ENCODE peak calls at places on chromosomes 11 and 22, in six cellular contexts. B is keratinocyte, D is GM12865, G is fibroblast of villous mesenchyme, Y is fibroblast of lung, H is thyroid gland. K is an unnamed sample.

GRCh38 chr11:34978236-34979191 is 62.1 kb downstream of the PDHX start:
- DNase-seq in B (no peak), D (no peak), G (no peak), Y (no peak), H (no peak), K (no peak)

GRCh38 chr11:119745776-119746535 is 17.0 kb upstream of the NECTIN1 start:
- DNase-seq in B (no peak), D (no peak), G (no peak), Y (no peak), H (no peak), K (no peak)

GRCh38 chr22:50173221-50173982 is 2.9 kb downstream of the PANX2 start:
- DNase-seq in B (no peak), D (peak; percentile 41), G (no peak), Y (no peak), H (no peak), K (no peak)

GRCh38 chr11:93196816-93197382 is 892 bp downstream of the SLC36A4 start:
- DNase-seq in B (no peak), D (peak; percentile 9), G (no peak), Y (no peak), H (no peak), K (no peak)

GRCh38 chr11:4083198-4083597 is 11.4 kb upstream of the RRM1 start:
- DNase-seq in B (no peak), D (no peak), G (no peak), Y (no peak), H (no peak), K (no peak)

GRCh38 chr11:133833899-133834296 is 11.4 kb downstream of the SPATA19 start:
- DNase-seq in B (no peak), D (no peak), G (no peak), Y (no peak), H (no peak), K (no peak)

GRCh38 chr22:42283288-42284229 is 13.1 kb upstream of the TCF20 start:
- DNase-seq in B (no peak), D (no peak), G (no peak), Y (no peak), H (no peak), K (no peak)

GRCh38 chr11:100863080-100863581 is 176.0 kb downstream of the ARHGAP42 start:
- DNase-seq in B (no peak), D (peak; percentile 63), G (peak; percentile 97), Y (peak; percentile 78), H (peak; percentile 55), K (no peak)

GRCh38 chr22:38422615-38423511 is 32.1 kb downstream of the KCNJ4 start:
- DNase-seq in B (no peak), D (no peak), G (no peak), Y (no peak), H (peak; percentile 76), K (no peak)

GRCh38 chr22:36330127-36330526 is 57.6 kb downstream of the MYH9 start:
- DNase-seq in B (no peak), D (no peak), G (no peak), Y (no peak), H (no peak), K (no peak)
- H3K4me3 ChIP-seq in B (peak overlapping the region; percentile 16), D (peak overlapping the region; percentile 65), G (no peak overlapping the region), Y (no peak overlapping the region), H (no peak overlapping the region), K (no peak overlapping the region)

GRCh38 chr11:65539401-65540289 is 14.8 kb downstream of the SCYL1 start:
- DNase-seq in B (no peak), D (no peak), G (no peak), Y (no peak), H (peak; percentile 83), K (peak; percentile 80)
- H3K4me3 ChIP-seq in B (peak overlapping the region; percentile 58), D (peak overlapping the region; percentile 84), G (peak overlapping the region; percentile 57), Y (peak overlapping the region; percentile 31), H (peak overlapping the region; percentile 39), K (peak overlapping the region; percentile 50)

GRCh38 chr22:26558246-26558895 is 31.6 kb downstream of the TPST2 start:
- DNase-seq in B (no peak), D (no peak), G (no peak), Y (peak; percentile 46), H (no peak), K (no peak)
- H3K4me3 ChIP-seq in B (no peak overlapping the region), D (no peak overlapping the region), G (no peak overlapping the region), Y (no peak overlapping the region), H (no peak overlapping the region), K (no peak overlapping the region)

GRCh38 chr11:64996327-64996709 is 453 bp downstream of the BATF2 start:
- DNase-seq in B (no peak), D (no peak), G (no peak), Y (no peak), H (no peak), K (no peak)

GRCh38 chr11:64994318-64994717 is 2.5 kb downstream of the BATF2 start:
- DNase-seq in B (no peak), D (no peak), G (no peak), Y (no peak), H (no peak), K (no peak)

GRCh38 chr11:64987998-64988854 is 8.5 kb downstream of the BATF2 start:
- DNase-seq in B (no peak), D (no peak), G (no peak), Y (no peak), H (no peak), K (no peak)

GRCh38 chr11:64989416-64989815 is 7.4 kb downstream of the BATF2 start:
- DNase-seq in B (no peak), D (no peak), G (no peak), Y (no peak), H (no peak), K (no peak)

DNA sequence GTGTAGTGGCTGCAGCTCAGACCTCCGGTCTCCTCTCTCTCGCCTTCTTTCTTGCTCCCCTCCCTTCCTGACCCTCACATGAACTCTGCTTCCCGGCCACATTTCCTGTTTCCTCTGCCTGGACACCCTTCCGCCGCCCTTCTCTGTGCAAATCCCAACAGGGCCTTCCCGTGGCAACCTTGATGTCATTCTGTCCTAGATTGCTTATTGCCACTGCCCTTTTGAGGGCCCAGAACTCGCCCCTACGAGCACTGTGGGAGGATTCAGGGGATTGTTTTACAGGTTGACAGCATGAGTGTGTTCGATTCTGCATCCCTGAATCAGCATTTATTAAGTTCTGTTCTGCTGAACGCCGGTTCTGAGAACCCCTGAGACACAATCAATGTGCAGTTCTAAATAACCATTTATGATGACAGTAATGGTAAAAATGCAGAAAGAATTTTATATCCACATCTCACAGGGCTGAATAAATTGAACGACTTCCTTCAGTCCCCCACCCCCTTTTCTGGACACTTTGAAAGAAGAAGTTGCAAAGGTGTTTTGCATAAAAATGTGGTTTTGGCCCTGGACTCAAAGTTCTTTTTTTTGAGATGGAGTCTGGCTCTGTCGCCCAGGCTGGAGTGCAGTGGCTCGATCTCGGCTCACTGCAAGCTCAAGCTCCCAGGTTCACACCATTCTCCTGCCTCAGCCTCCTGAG is 6.4 kb downstream of the BATF2 start:
- DNase-seq in B (no peak), D (peak; percentile 34), G (peak; percentile 40), Y (peak; percentile 45), H (no peak), K (no peak)
- H3K4me3 ChIP-seq in B (no peak overlapping the region), D (no peak overlapping the region), G (no peak overlapping the region), Y (no peak overlapping the region), H (no peak overlapping the region), K (no peak overlapping the region)